ENCODE peak calls at places on chromosomes 3 and 15, in nine cellular contexts. U is cardiac fibroblast; P is effector memory CD8-positive, alpha-beta T cell; D is neural crest cell; A is KG1; F is neuronal stem cell; C is neural progenitor cell; G is GM20000; L is amniotic stem cell. R is an unnamed sample.

GRCh38 chr3:128070898-128071591 is 18.8 kb downstream of the SEC61A1 start:
- DNase-seq in U (no peak), P (no peak), D (no peak), A (no peak), F (no peak), C (no peak), G (no peak), L (no peak), R (no peak)

GRCh38 chr3:138472141-138472825 is 37.9 kb downstream of the ESYT3 start:
- DNase-seq in U (no peak), P (no peak), D (no peak), A (no peak), F (no peak), C (no peak), G (no peak), L (no peak), R (no peak)

GRCh38 chr15:80849308-80849707 is 70.1 kb downstream of the CEMIP start:
- DNase-seq in U (peak; percentile 87), P (no peak), D (no peak), A (no peak), F (no peak), C (no peak), G (no peak), L (peak; percentile 61), R (no peak)

GRCh38 chr3:9147215-9147895 is 102.1 kb downstream of the SRGAP3 start:
- DNase-seq in U (no peak), P (no peak), D (no peak), A (no peak), F (no peak), C (no peak), G (no peak), L (no peak), R (no peak)

GRCh38 chr3:182258538-182259177 is 534.6 kb upstream of the ATP11B start:
- DNase-seq in U (peak; percentile 40), P (no peak), D (no peak), A (no peak), F (peak; percentile 55), C (peak; percentile 66), G (peak; percentile 21), L (no peak), R (no peak)

GRCh38 chr3:28326458-28326926 is 22.0 kb upstream of the ZCWPW2 start:
- DNase-seq in U (no peak), P (peak; percentile 42), D (no peak), A (no peak), F (no peak), C (no peak), G (no peak), L (no peak), R (no peak)

GRCh38 chr15:50390549-50391264 is 33.5 kb upstream of the USP8 start:
- DNase-seq in U (no peak), P (no peak), D (no peak), A (no peak), F (no peak), C (no peak), G (no peak), L (no peak), R (no peak)

GRCh38 chr3:32880225-32880624 is 62.4 kb downstream of the TRIM71 start:
- DNase-seq in U (no peak), P (no peak), D (no peak), A (no peak), F (no peak), C (no peak), G (no peak), L (no peak), R (no peak)

GRCh38 chr3:78791745-78792144 is 976.1 kb downstream of the ROBO1 start:
- DNase-seq in U (no peak), P (no peak), D (no peak), A (no peak), F (no peak), C (no peak), G (no peak), L (no peak), R (no peak)

GRCh38 chr3:117463276-117463675 is 753.7 kb downstream of the TUSC7 start:
- DNase-seq in U (no peak), P (no peak), D (no peak), A (no peak), F (no peak), C (no peak), G (no peak), L (no peak), R (no peak)

GRCh38 chr3:40179016-40179415 is 130.5 kb upstream of the EIF1B start:
- DNase-seq in U (peak; percentile 82), P (peak; percentile 22), D (peak; percentile 74), A (no peak), F (peak; percentile 67), C (peak; percentile 79), G (peak; percentile 54), L (peak; percentile 63), R (peak; percentile 92)

GRCh38 chr3:13452490-13453335 is 27.4 kb upstream of the HDAC11 start:
- DNase-seq in U (peak; percentile 74), P (peak; percentile 42), D (peak; percentile 26), A (peak; percentile 69), F (no peak), C (peak; percentile 67), G (peak; percentile 53), L (peak; percentile 25), R (peak; percentile 34)

GRCh38 chr3:112755845-112756671 is 90.6 kb downstream of the CD200R1L start:
- DNase-seq in U (no peak), P (no peak), D (no peak), A (no peak), F (no peak), C (no peak), G (no peak), L (no peak), R (no peak)

GRCh38 chr3:151445283-151446001 is 15.4 kb downstream of the IGSF10 start:
- DNase-seq in U (peak; percentile 88), P (no peak), D (no peak), A (no peak), F (no peak), C (no peak), G (no peak), L (no peak), R (no peak)

GRCh38 chr3:129560931-129561594 is 18.1 kb downstream of the H1-8 start:
- DNase-seq in U (peak; percentile 84), P (no peak), D (no peak), A (no peak), F (no peak), C (no peak), G (no peak), L (peak; percentile 24), R (no peak)

GRCh38 chr15:35686347-35686746 is 140.4 kb upstream of the DPH6 start:
- DNase-seq in U (no peak), P (no peak), D (no peak), A (no peak), F (no peak), C (no peak), G (no peak), L (no peak), R (no peak)

GRCh38 chr3:148042663-148043445 is 633.7 kb downstream of the ZIC1 start:
- DNase-seq in U (peak; percentile 71), P (no peak), D (no peak), A (no peak), F (no peak), C (no peak), G (no peak), L (peak; percentile 73), R (no peak)

GRCh38 chr15:29021901-29022300 is 136.1 kb downstream of the APBA2 start:
- DNase-seq in U (peak; percentile 79), P (no peak), D (no peak), A (no peak), F (no peak), C (no peak), G (no peak), L (no peak), R (no peak)

GRCh38 chr3:124084398-124084881 is 92.5 kb upstream of the ROPN1 start:
- DNase-seq in U (peak; percentile 28), P (no peak), D (no peak), A (no peak), F (no peak), C (no peak), G (no peak), L (no peak), R (no peak)

GRCh38 chr15:48929611-48930170 is 34.0 kb downstream of the SHC4 start:
- DNase-seq in U (no peak), P (no peak), D (no peak), A (no peak), F (no peak), C (peak; percentile 13), G (no peak), L (no peak), R (no peak)

GRCh38 chr3:33211444-33211843 is 7.2 kb downstream of the SUSD5 start:
- DNase-seq in U (peak; percentile 95), P (no peak), D (no peak), A (no peak), F (no peak), C (no peak), G (no peak), L (peak; percentile 42), R (no peak)

GRCh38 chr15:85706779-85707518 is 87.8 kb downstream of the KLHL25 start:
- DNase-seq in U (peak; percentile 68), P (peak; percentile 50), D (no peak), A (no peak), F (no peak), C (no peak), G (peak; percentile 29), L (no peak), R (no peak)

R was measured in posterior cingulate gyrus.